ENCODE peak calls at places on chromosomes 4 and X, in nine cellular contexts. W, A, X, N, R, E, F, P and S are unnamed samples.

GRCh38 chr4:77493829-77494551 is 111.6 kb upstream of the CXCL13 start:
- DNase-seq in W (no peak), A (peak; percentile 2), X (no peak), N (no peak), R (no peak), E (no peak), F (peak; percentile 27), P (no peak), S (no peak)

GRCh38 chr4:151716324-151716723 is 44.5 kb downstream of the GATB start:
- DNase-seq in W (no peak), A (no peak), X (peak; percentile 41), N (no peak), R (no peak), E (no peak), F (no peak), P (no peak), S (no peak)

GRCh38 chr4:82918091-82918490 is 17.6 kb downstream of the THAP9 start:
- DNase-seq in W (no peak), A (no peak), X (no peak), N (no peak), R (no peak), E (no peak), F (no peak), P (no peak), S (peak; percentile 2)

GRCh38 chr4:182555997-182556418 is 312.8 kb downstream of the TENM3 start:
- DNase-seq in W (peak; percentile 92), A (peak; percentile 73), X (no peak), N (peak; percentile 46), R (peak; percentile 3), E (no peak), F (peak; percentile 73), P (no peak), S (no peak)

GRCh38 chr4:125526420-125526819 is 211.7 kb downstream of the FAT4 start:
- DNase-seq in W (no peak), A (peak; percentile 7), X (no peak), N (no peak), R (no peak), E (no peak), F (no peak), P (no peak), S (no peak)

GRCh38 chr4:180751009-180751408 is 1492.2 kb upstream of the TENM3 start:
- DNase-seq in W (no peak), A (peak; percentile 11), X (no peak), N (no peak), R (no peak), E (peak; percentile 28), F (no peak), P (no peak), S (no peak)

GRCh38 chrX:57918750-57919436 is 8.6 kb upstream of the ZXDA start:
- DNase-seq in W (peak; percentile 52), A (peak; percentile 51), X (no peak), N (no peak), R (peak; percentile 11), E (no peak), F (peak; percentile 11), P (peak; percentile 34), S (no peak)

GRCh38 chr4:102564399-102564921 is 63.3 kb downstream of the NFKB1 start:
- DNase-seq in W (peak; percentile 69), A (peak; percentile 88), X (no peak), N (no peak), R (no peak), E (no peak), F (peak; percentile 64), P (no peak), S (no peak)

GRCh38 chrX:39753296-39753996 is 344.3 kb downstream of the BCOR start:
- DNase-seq in W (no peak), A (no peak), X (no peak), N (no peak), R (no peak), E (no peak), F (no peak), P (no peak), S (no peak)